ENCODE peak calls at places on chromosomes 13 and 19, in five cellular contexts. One of them, this sample, is unnamed.

GRCh38 chr19:39558623-39559117 is 18.7 kb upstream of the EID2 start:
- DNase-seq in B cell: no peak
- DNase-seq in astrocyte of the spinal cord: no peak
- DNase-seq in kidney tubule cell: no peak
- DNase-seq in retina: no peak
- DNase-seq in this sample: no peak

GRCh38 chr19:7078007-7078406 is 8.5 kb downstream of the ZNF557 start:
- DNase-seq in astrocyte of the spinal cord: no peak
- DNase-seq in B cell: no peak
- DNase-seq in kidney tubule cell: no peak
- DNase-seq in retina: no peak
- DNase-seq in this sample: no peak

GRCh38 chr13:31996611-31997010 is 35.0 kb upstream of the FRY start:
- DNase-seq in B cell: no peak
- DNase-seq in kidney tubule cell: no peak
- DNase-seq in astrocyte of the spinal cord: no peak
- DNase-seq in retina: no peak
- DNase-seq in this sample: no peak

GRCh38 chr19:45179848-45180370 is 1.3 kb downstream of the BLOC1S3 start:
- DNase-seq in retina: no peak
- DNase-seq in B cell: no peak
- DNase-seq in astrocyte of the spinal cord: no peak
- DNase-seq in kidney tubule cell: no peak
- DNase-seq in this sample: no peak

GRCh38 chr13:48902421-48902820 is 73.3 kb upstream of the FNDC3A start:
- DNase-seq in retina: no peak
- DNase-seq in B cell: no peak
- DNase-seq in kidney tubule cell: peak; percentile 57
- DNase-seq in astrocyte of the spinal cord: no peak
- DNase-seq in this sample: no peak

GRCh38 chr19:4375620-4376228 is 24.6 kb downstream of the SH3GL1 start:
- DNase-seq in retina: peak; percentile 62
- DNase-seq in kidney tubule cell: peak; percentile 66
- DNase-seq in B cell: peak; percentile 84
- DNase-seq in astrocyte of the spinal cord: peak; percentile 66
- DNase-seq in this sample: no peak

GRCh38 chr13:32105653-32106313 is 74.2 kb downstream of the FRY start:
- DNase-seq in B cell: no peak
- DNase-seq in astrocyte of the spinal cord: no peak
- DNase-seq in kidney tubule cell: no peak
- DNase-seq in retina: no peak
- DNase-seq in this sample: no peak

GRCh38 chr19:19053508-19054314 is 10.1 kb upstream of the SLC25A42 start:
- DNase-seq in B cell: peak; percentile 65
- DNase-seq in astrocyte of the spinal cord: peak; percentile 47
- DNase-seq in kidney tubule cell: peak; percentile 58
- DNase-seq in retina: peak; percentile 57
- DNase-seq in this sample: no peak

GRCh38 chr19:17829855-17830566 is 8.7 kb upstream of the INSL3 start:
- DNase-seq in kidney tubule cell: peak; percentile 74
- DNase-seq in B cell: no peak
- DNase-seq in astrocyte of the spinal cord: peak; percentile 13
- DNase-seq in retina: peak; percentile 79
- DNase-seq in this sample: no peak

GRCh38 chr13:109162248-109163051 is 533.0 kb downstream of the MYO16 start:
- DNase-seq in retina: no peak
- DNase-seq in B cell: peak; percentile 90
- DNase-seq in astrocyte of the spinal cord: no peak
- DNase-seq in kidney tubule cell: peak; percentile 90
- DNase-seq in this sample: peak; percentile 22

GRCh38 chr19:2274937-2275535 is 6.9 kb downstream of the PEAK3 start:
- DNase-seq in B cell: peak; percentile 74
- DNase-seq in astrocyte of the spinal cord: peak; percentile 53
- DNase-seq in retina: peak; percentile 83
- DNase-seq in kidney tubule cell: peak; percentile 65
- DNase-seq in this sample: peak; percentile 52

GRCh38 chr13:38166121-38166520 is 183.5 kb upstream of the UFM1 start:
- DNase-seq in B cell: no peak
- DNase-seq in astrocyte of the spinal cord: peak; percentile 1
- DNase-seq in kidney tubule cell: peak; percentile 71
- DNase-seq in retina: no peak
- DNase-seq in this sample: no peak

GRCh38 chr19:41308450-41309224 is 1.3 kb upstream of the CCDC97 start:
- DNase-seq in kidney tubule cell: peak; percentile 90
- DNase-seq in B cell: peak; percentile 93
- DNase-seq in retina: peak; percentile 88
- DNase-seq in astrocyte of the spinal cord: peak; percentile 90
- DNase-seq in this sample: peak; percentile 72

GRCh38 chr13:24267283-24267682 is 42.1 kb upstream of the C1QTNF9 start:
- DNase-seq in retina: no peak
- DNase-seq in kidney tubule cell: no peak
- DNase-seq in B cell: no peak
- DNase-seq in astrocyte of the spinal cord: peak; percentile 13
- DNase-seq in this sample: no peak

GRCh38 chr13:46893820-46894533 is 2.9 kb downstream of the HTR2A start:
- DNase-seq in astrocyte of the spinal cord: peak; percentile 82
- DNase-seq in retina: peak; percentile 92
- DNase-seq in kidney tubule cell: peak; percentile 62
- DNase-seq in B cell: peak; percentile 49
- DNase-seq in this sample: no peak

GRCh38 chr13:20993661-20994440 is 67.5 kb downstream of the LATS2 start:
- DNase-seq in B cell: no peak
- DNase-seq in retina: no peak
- DNase-seq in kidney tubule cell: peak; percentile 82
- DNase-seq in astrocyte of the spinal cord: peak; percentile 78
- DNase-seq in this sample: no peak

GRCh38 chr19:31160346-31160926 is 188.8 kb downstream of the TSHZ3 start:
- DNase-seq in B cell: no peak
- DNase-seq in astrocyte of the spinal cord: peak; percentile 88
- DNase-seq in retina: no peak
- DNase-seq in kidney tubule cell: no peak
- DNase-seq in this sample: no peak

GRCh38 chr13:98309569-98310335 is 132.7 kb upstream of the RNF113B start:
- DNase-seq in astrocyte of the spinal cord: no peak
- DNase-seq in B cell: no peak
- DNase-seq in kidney tubule cell: no peak
- DNase-seq in retina: no peak
- DNase-seq in this sample: no peak

GRCh38 chr13:91323349-91323748 is 24.1 kb upstream of the MIR17HG start:
- DNase-seq in retina: no peak
- DNase-seq in kidney tubule cell: no peak
- DNase-seq in astrocyte of the spinal cord: no peak
- DNase-seq in B cell: no peak
- DNase-seq in this sample: no peak

GRCh38 chr13:23707674-23708073 is 137.5 kb downstream of the TNFRSF19 start:
- DNase-seq in B cell: no peak
- DNase-seq in retina: no peak
- DNase-seq in astrocyte of the spinal cord: peak; percentile 46
- DNase-seq in kidney tubule cell: peak; percentile 54
- DNase-seq in this sample: no peak

GRCh38 chr19:16260794-16261161 is 63.1 kb downstream of the AP1M1 start:
- DNase-seq in astrocyte of the spinal cord: no peak
- DNase-seq in kidney tubule cell: no peak
- DNase-seq in retina: no peak
- DNase-seq in B cell: no peak
- DNase-seq in this sample: no peak

GRCh38 chr19:11256189-11256588 is 6.1 kb downstream of the DOCK6 start:
- DNase-seq in B cell: no peak
- DNase-seq in astrocyte of the spinal cord: no peak
- DNase-seq in retina: no peak
- DNase-seq in kidney tubule cell: peak; percentile 14
- DNase-seq in this sample: no peak

GRCh38 chr19:39679056-39679790 is 23.5 kb downstream of the LGALS16 start:
- DNase-seq in astrocyte of the spinal cord: no peak
- DNase-seq in B cell: no peak
- DNase-seq in kidney tubule cell: no peak
- DNase-seq in retina: no peak
- DNase-seq in this sample: no peak

GRCh38 chr13:53089951-53090350 is 61.3 kb downstream of the OLFM4 start:
- DNase-seq in kidney tubule cell: no peak
- DNase-seq in astrocyte of the spinal cord: no peak
- DNase-seq in B cell: no peak
- DNase-seq in retina: no peak
- DNase-seq in this sample: no peak

GRCh38 chr19:41018736-41019290 is 27.7 kb downstream of the CYP2B6 start:
- DNase-seq in astrocyte of the spinal cord: no peak
- DNase-seq in B cell: no peak
- DNase-seq in retina: no peak
- DNase-seq in kidney tubule cell: no peak
- DNase-seq in this sample: no peak

GRCh38 chr19:913080-913748 is at the start of gene R3HDM4:
- DNase-seq in B cell: peak; percentile 83
- DNase-seq in retina: no peak
- DNase-seq in astrocyte of the spinal cord: no peak
- DNase-seq in kidney tubule cell: peak; percentile 69
- DNase-seq in this sample: no peak